ENCODE peak calls at places on chromosomes 16 and 17, in six cellular contexts. D is neural progenitor cell; V is mammary epithelial cell; G is fibroblast of lung; E is sigmoid colon; X is CD8-positive, alpha-beta memory T cell. M is an unnamed sample. For H3K4me1, the result is how much of the 10 kb centered on the place peaks cover.

GRCh38 chr17:27993723-27994310 is 48.7 kb upstream of the NLK start:
- DNase-seq in D (no peak), V (no peak), G (no peak), E (no peak), X (no peak), M (no peak)

GRCh38 chr17:57989011-57989345 is 924 bp upstream of the VEZF1 start:
- DNase-seq in D (peak), V (no peak), G (peak), E (peak), X (no peak), M (no peak)

GRCh38 chr17:2054262-2054739 is 602 bp upstream of the HIC1 start:
- DNase-seq in D (no peak), V (peak), G (peak), E (peak), X (peak), M (no peak)

GRCh38 chr16:8342276-8342675 is 248.0 kb downstream of the TMEM114 start:
- DNase-seq in D (no peak), V (no peak), G (no peak), E (no peak), X (no peak), M (no peak)

GRCh38 chr16:86566601-86566965 is at the start of gene FOXC2:
- DNase-seq in D (peak), V (peak), G (peak), E (peak), X (peak), M (no peak)

GRCh38 chr17:17780941-17781590 is 55.7 kb downstream of the SREBF1 start:
- DNase-seq in D (peak), V (no peak), G (peak), E (peak), X (no peak), M (no peak)

GRCh38 chr16:74438492-74438979 is 17.3 kb upstream of the CLEC18B start:
- DNase-seq in D (no peak), V (no peak), G (no peak), E (no peak), X (no peak), M (no peak)

GRCh38 chr17:58680038-58680369 is 11.8 kb downstream of the TEX14 start:
- DNase-seq in D (no peak), V (no peak), G (no peak), E (no peak), X (no peak), M (no peak)

GRCh38 chr17:78412403-78412802 is 34.0 kb downstream of the PGS1 start:
- DNase-seq in D (peak), V (no peak), G (peak), E (no peak), X (no peak), M (no peak)

GRCh38 chr16:12178251-12178990 is 201.9 kb downstream of the SNX29 start:
- DNase-seq in D (peak), V (no peak), G (peak), E (peak), X (no peak), M (no peak)

GRCh38 chr16:89359296-89360147 is 130.8 kb downstream of the ANKRD11 start:
- DNase-seq in D (no peak), V (no peak), G (peak), E (no peak), X (no peak), M (no peak)

GRCh38 chr17:2213291-2213960 is 90.2 kb downstream of the SMG6 start:
- DNase-seq in D (no peak), V (no peak), G (peak), E (peak), X (no peak), M (no peak)

GRCh38 chr16:800834-801488 is 427 bp upstream of the GNG13 start:
- DNase-seq in D (no peak), V (no peak), G (no peak), E (no peak), X (no peak), M (no peak)

GRCh38 chr17:80732268-80732667 is 187.6 kb downstream of the RPTOR start:
- DNase-seq in D (peak), V (no peak), G (peak), E (no peak), X (no peak), M (no peak)

GRCh38 chr17:19005789-19006430 is 1.3 kb upstream of the FAM83G start:
- DNase-seq in D (no peak), V (no peak), G (no peak), E (no peak), X (no peak), M (no peak)

GRCh38 chr16:76634847-76635697 is 357.9 kb downstream of the CNTNAP4 start:
- DNase-seq in D (no peak), V (no peak), G (no peak), E (no peak), X (no peak), M (no peak)

GRCh38 chr17:27463235-27463677 is 7.0 kb downstream of the KSR1 start:
- DNase-seq in D (no peak), V (no peak), G (peak), E (no peak), X (no peak), M (no peak)

GRCh38 chr16:75065808-75066149 is 50.8 kb downstream of the LDHD start:
- DNase-seq in D (no peak), V (no peak), G (no peak), E (no peak), X (no peak), M (no peak)

GRCh38 chr16:17230932-17231581 is 239.7 kb downstream of the XYLT1 start:
- DNase-seq in D (no peak), V (no peak), G (no peak), E (no peak), X (no peak), M (no peak)

GRCh38 chr17:58269557-58270291 is 11.0 kb downstream of the MPO start:
- DNase-seq in D (no peak), V (no peak), G (no peak), E (no peak), X (no peak), M (no peak)

GRCh38 chr17:37327341-37328090 is 48.3 kb upstream of the C17orf78 start:
- DNase-seq in D (no peak), V (peak), G (peak), E (no peak), X (no peak), M (no peak)

GRCh38 chr16:30758988-30759461 is 2.8 kb downstream of the CFAP119 start:
- DNase-seq in D (no peak), V (no peak), G (no peak), E (peak), X (no peak), M (no peak)

GRCh38 chr16:20318437-20318836 is 8.9 kb downstream of the GP2 start:
- DNase-seq in D (no peak), V (no peak), G (no peak), E (no peak), X (no peak), M (no peak)

GRCh38 chr16:20318006-20318405 is 9.3 kb downstream of the GP2 start:
- DNase-seq in D (no peak), V (no peak), G (no peak), E (no peak), X (no peak), M (no peak)

GRCh38 chr16:20320592-20320991 is 6.7 kb downstream of the GP2 start:
- DNase-seq in D (no peak), V (no peak), G (no peak), E (no peak), X (no peak), M (no peak)

GRCh38 chr16:20320178-20320577 is 7.1 kb downstream of the GP2 start:
- DNase-seq in D (no peak), V (no peak), G (no peak), E (no peak), X (no peak), M (no peak)

GRCh38 chr16:20319406-20319805 is 7.9 kb downstream of the GP2 start:
- DNase-seq in D (no peak), V (no peak), G (no peak), E (no peak), X (no peak), M (no peak)
- H3K4me1 ChIP-seq in D (under half), V (under half), G (under half), E (under half), X (under half), M (under half)

GRCh38 chr17:353213-353837 is 718 bp upstream of the RPH3AL start:
- DNase-seq in D (no peak), V (no peak), G (no peak), E (no peak), X (no peak), M (no peak)
- H3K4me1 ChIP-seq in D (under half), V (under half), G (under half), E (under half), X (under half), M (under half)

GRCh38 chr16:49849709-49850108 is 6.2 kb downstream of the ZNF423 start:
- DNase-seq in D (no peak), V (no peak), G (no peak), E (no peak), X (no peak), M (no peak)
- H3K4me1 ChIP-seq in D (half or more), V (under half), G (under half), E (under half), X (under half), M (under half)

DNA sequence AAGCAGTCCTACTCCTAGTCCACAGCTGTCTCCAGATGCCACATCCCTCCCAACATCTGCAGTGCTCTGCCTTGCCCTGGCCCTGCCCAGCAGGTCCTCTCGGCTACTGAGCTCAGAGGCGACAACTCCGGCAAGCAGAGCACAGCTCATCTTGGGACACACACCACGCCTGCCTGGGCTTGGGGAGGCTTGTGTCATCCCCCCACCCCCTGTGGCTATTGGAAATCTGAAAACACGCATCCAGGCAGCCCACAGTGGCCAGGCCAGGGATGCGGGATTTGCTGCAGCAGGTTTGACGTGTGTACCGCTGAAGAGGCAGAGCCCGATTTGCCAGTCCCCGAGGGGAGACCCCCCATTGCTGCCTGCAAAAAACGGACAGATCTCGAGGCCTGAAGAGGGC is 25.4 kb downstream of the MXRA7 start:
- DNase-seq in D (no peak), V (no peak), G (no peak), E (no peak), X (no peak), M (no peak)
- H3K4me1 ChIP-seq in D (under half), V (under half), G (under half), E (half or more), X (under half), M (under half)

DNA sequence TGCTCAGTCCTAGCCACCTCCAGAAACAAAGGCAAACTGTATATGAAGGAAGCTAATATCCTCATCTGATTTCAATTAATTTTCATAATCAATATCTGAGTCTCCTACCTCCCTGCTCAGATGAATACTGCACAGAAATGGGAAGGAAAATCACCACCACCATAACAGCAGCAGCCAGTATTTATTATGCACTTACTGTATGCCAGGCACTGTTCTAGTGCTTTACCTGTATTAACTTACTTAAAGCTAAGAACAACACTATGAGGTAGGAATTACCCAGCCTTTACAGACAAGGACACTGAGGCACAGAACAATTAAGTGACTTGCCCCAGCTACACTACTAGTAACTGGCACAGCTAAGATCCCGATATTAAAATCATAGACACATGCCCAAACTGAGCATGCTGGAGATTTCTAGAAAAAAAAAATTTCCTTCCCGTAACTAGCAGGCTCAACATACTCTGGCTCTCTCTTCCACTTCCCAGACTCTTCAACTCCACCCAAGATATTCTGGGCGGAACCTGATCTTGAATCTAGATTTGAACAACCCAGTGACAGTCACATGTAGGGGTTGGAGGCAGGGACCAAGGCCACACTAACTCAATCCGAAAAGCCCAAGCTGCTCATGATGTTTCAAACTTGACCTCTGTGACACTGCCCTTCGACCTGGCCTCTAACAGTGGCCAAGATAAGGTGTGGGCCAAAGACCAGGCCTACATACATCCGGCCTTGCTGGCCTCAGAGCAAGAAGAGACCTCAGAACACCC is 3.9 kb downstream of the TRIM25 start:
- DNase-seq in D (no peak), V (no peak), G (no peak), E (no peak), X (no peak), M (no peak)
- H3K4me1 ChIP-seq in D (under half), V (under half), G (under half), E (under half), X (under half), M (under half)

DNA sequence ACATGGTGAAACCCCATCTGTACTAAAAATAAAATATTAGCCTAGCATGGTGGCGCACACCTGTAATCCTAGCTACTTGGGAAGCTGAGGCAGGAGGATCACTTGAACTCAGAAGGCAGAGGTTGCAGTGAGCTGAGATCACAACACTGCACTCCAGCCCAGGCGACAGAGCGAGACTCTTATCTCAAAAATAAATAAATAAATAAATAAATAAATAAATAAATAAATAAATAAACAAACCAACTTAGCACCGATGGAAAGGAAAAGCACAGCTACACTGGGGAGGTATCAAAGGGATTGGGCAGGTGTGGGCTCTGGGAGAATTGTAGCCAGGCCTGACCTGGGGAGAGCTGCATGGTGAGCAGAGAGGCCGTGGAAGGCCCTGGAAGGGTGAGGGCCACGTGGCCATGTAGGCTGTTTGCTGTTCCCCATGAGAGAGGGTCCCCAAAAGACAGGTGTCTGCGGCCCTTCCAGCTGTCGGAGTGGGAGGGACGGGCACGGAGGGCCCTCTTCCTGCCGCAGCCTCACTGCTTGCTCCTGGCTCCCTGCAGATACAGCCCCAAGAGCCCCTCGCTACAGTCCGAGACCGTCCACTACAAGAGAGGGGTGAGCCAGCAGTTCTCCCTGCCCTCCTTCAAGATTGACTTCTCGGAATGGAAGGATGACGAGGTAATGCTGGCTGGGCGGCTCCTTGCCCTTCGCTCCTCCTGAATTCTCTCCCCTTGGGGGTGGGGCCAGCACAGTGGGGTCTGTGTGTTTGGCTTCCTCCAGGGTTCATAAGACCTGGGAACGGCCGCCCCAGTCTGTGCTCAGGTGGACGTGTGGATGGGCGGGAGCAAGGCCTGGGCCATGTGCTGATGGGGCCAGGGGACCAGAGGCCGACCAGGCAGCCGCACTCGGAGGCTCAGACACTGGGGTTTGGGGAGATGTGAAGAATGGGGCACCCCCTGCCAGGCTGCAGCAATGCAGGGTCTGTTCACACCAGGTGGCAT is 32.4 kb downstream of the MGRN1 start:
- DNase-seq in D (no peak), V (no peak), G (no peak), E (no peak), X (no peak), M (no peak)
- H3K4me1 ChIP-seq in D (under half), V (under half), G (under half), E (under half), X (under half), M (under half)

DNA sequence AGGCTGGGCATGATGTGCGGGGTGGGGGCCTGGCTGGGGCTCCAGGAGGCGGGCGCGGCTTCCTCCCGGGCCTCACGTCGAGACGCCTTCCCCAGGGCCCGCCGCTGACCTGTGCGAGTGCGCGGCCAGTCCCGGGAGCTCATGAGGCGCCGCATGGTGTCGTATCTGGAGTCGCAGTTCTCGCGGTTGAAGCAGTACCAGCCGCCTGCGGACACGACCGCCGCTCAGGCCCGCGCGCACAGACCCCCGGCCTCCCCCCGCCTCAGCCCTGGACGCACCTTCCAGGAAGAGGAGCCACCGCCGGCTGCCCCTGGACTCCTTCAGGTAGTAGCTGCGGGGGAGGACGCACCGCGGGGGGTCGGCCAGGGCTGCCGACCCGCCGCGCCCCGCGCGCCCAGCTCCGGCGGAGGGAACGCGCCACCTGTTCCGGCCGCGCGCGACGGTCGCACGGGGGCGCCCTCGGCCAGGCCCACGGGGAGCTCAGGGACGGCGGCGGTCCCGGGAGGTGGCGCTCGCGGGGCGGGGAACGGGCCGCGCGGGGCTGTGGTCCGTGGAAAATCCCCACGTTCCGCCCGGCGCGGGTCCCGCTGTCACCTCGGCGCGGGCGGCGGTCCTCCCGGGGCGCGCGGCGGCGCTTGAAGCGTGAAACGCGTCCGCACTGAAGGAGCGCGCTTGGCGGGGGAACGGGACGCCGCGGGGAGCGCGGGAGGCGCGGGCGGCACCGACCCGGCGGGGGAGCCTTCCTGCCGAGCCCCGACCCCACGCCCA is 1.4 kb downstream of the NOTUM start:
- DNase-seq in D (peak), V (peak), G (peak), E (peak), X (peak), M (no peak)
- H3K4me1 ChIP-seq in D (under half), V (under half), G (under half), E (under half), X (under half), M (under half)

M was measured in iPS DF 6.9.